ENCODE peak calls at places on chromosomes 11 and 22, in six cellular contexts. One of them, this sample, is unnamed.
A peak's percentile ranks its signal among the peaks of the same experiment; 100 is the strongest.

GRCh38 chr11:72244317-72245231 is 598 bp upstream of the PHOX2A start:
- DNase-seq in GM23338: peak; percentile 85
- DNase-seq in HepG2: no peak
- DNase-seq in PC-3: no peak
- DNase-seq in MM.1S: no peak
- DNase-seq in fibroblast of lung: no peak
- DNase-seq in this sample: no peak

GRCh38 chr11:73249304-73249703 is 22.8 kb upstream of the P2RY6 start:
- DNase-seq in GM23338: no peak
- DNase-seq in HepG2: no peak
- DNase-seq in PC-3: peak; percentile 33
- DNase-seq in MM.1S: peak; percentile 97
- DNase-seq in fibroblast of lung: peak; percentile 85
- DNase-seq in this sample: no peak

GRCh38 chr11:96008161-96008560 is 84.3 kb upstream of the MTMR2 start:
- DNase-seq in GM23338: no peak
- DNase-seq in HepG2: no peak
- DNase-seq in PC-3: no peak
- DNase-seq in MM.1S: no peak
- DNase-seq in fibroblast of lung: peak; percentile 49
- DNase-seq in this sample: no peak

GRCh38 chr22:38081941-38082828 is 1.8 kb downstream of the SLC16A8 start:
- DNase-seq in GM23338: peak; percentile 58
- DNase-seq in HepG2: no peak
- DNase-seq in PC-3: no peak
- DNase-seq in MM.1S: no peak
- DNase-seq in fibroblast of lung: no peak
- DNase-seq in this sample: no peak

GRCh38 chr11:28833169-28833568 is 725.0 kb downstream of the METTL15 start:
- DNase-seq in GM23338: no peak
- DNase-seq in HepG2: no peak
- DNase-seq in PC-3: peak; percentile 12
- DNase-seq in MM.1S: no peak
- DNase-seq in fibroblast of lung: no peak
- DNase-seq in this sample: no peak

GRCh38 chr11:70174846-70175764 is 28.0 kb upstream of the FADD start:
- DNase-seq in GM23338: peak; percentile 38
- DNase-seq in HepG2: no peak
- DNase-seq in PC-3: no peak
- DNase-seq in MM.1S: no peak
- DNase-seq in fibroblast of lung: no peak
- DNase-seq in this sample: no peak

GRCh38 chr11:134665571-134666268 is 253.7 kb upstream of the B3GAT1 start:
- DNase-seq in GM23338: no peak
- DNase-seq in HepG2: no peak
- DNase-seq in PC-3: no peak
- DNase-seq in MM.1S: no peak
- DNase-seq in fibroblast of lung: no peak
- DNase-seq in this sample: no peak

GRCh38 chr11:32704775-32705174 is 89.7 kb downstream of the CCDC73 start:
- DNase-seq in GM23338: no peak
- DNase-seq in HepG2: no peak
- DNase-seq in PC-3: no peak
- DNase-seq in MM.1S: no peak
- DNase-seq in fibroblast of lung: no peak
- DNase-seq in this sample: no peak

GRCh38 chr22:47597041-47597440 is 834.6 kb downstream of the TBC1D22A start:
- DNase-seq in GM23338: no peak
- DNase-seq in HepG2: no peak
- DNase-seq in PC-3: no peak
- DNase-seq in MM.1S: no peak
- DNase-seq in fibroblast of lung: no peak
- DNase-seq in this sample: no peak

GRCh38 chr11:121571466-121571865 is 118.7 kb upstream of the SORL1-AS1 start:
- DNase-seq in GM23338: no peak
- DNase-seq in HepG2: no peak
- DNase-seq in PC-3: no peak
- DNase-seq in MM.1S: no peak
- DNase-seq in fibroblast of lung: no peak
- DNase-seq in this sample: no peak

GRCh38 chr11:35709386-35709785 is 46.8 kb downstream of the TRIM44 start:
- DNase-seq in GM23338: no peak
- DNase-seq in HepG2: no peak
- DNase-seq in PC-3: no peak
- DNase-seq in MM.1S: no peak
- DNase-seq in fibroblast of lung: no peak
- DNase-seq in this sample: no peak

GRCh38 chr22:22327723-22328122 is 83.1 kb downstream of the VPREB1 start:
- DNase-seq in GM23338: no peak
- DNase-seq in HepG2: no peak
- DNase-seq in PC-3: no peak
- DNase-seq in MM.1S: no peak
- DNase-seq in fibroblast of lung: no peak
- DNase-seq in this sample: no peak

GRCh38 chr11:63767415-63768231 is 952 bp downstream of the ZFTA start:
- DNase-seq in GM23338: peak; percentile 99
- DNase-seq in HepG2: peak; percentile 49
- DNase-seq in PC-3: peak; percentile 77
- DNase-seq in MM.1S: peak; percentile 48
- DNase-seq in fibroblast of lung: peak; percentile 82
- DNase-seq in this sample: peak; percentile 41

GRCh38 chr22:42693055-42693762 is 27.5 kb downstream of the A4GALT start:
- DNase-seq in GM23338: no peak
- DNase-seq in HepG2: no peak
- DNase-seq in PC-3: no peak
- DNase-seq in MM.1S: no peak
- DNase-seq in fibroblast of lung: no peak
- DNase-seq in this sample: no peak

GRCh38 chr11:8596504-8597046 is 2.5 kb upstream of the STK33 start:
- DNase-seq in GM23338: no peak
- DNase-seq in HepG2: no peak
- DNase-seq in PC-3: no peak
- DNase-seq in MM.1S: no peak
- DNase-seq in fibroblast of lung: no peak
- DNase-seq in this sample: no peak

GRCh38 chr11:8593455-8593854 is 573 bp downstream of the STK33 start:
- DNase-seq in GM23338: peak; percentile 24
- DNase-seq in HepG2: no peak
- DNase-seq in PC-3: no peak
- DNase-seq in MM.1S: peak; percentile 33
- DNase-seq in fibroblast of lung: no peak
- DNase-seq in this sample: no peak

GRCh38 chr11:8597182-8597581 is 3.2 kb upstream of the STK33 start:
- DNase-seq in GM23338: no peak
- DNase-seq in HepG2: no peak
- DNase-seq in PC-3: peak; percentile 37
- DNase-seq in MM.1S: no peak
- DNase-seq in fibroblast of lung: peak; percentile 79
- DNase-seq in this sample: peak; percentile 17

GRCh38 chr11:8593935-8594909 is at the start of gene STK33:
- DNase-seq in GM23338: peak; percentile 87
- DNase-seq in HepG2: peak; percentile 43
- DNase-seq in PC-3: no peak
- DNase-seq in MM.1S: peak; percentile 91
- DNase-seq in fibroblast of lung: peak; percentile 53
- DNase-seq in this sample: no peak
- TF ChIP-seq EZH2 in GM23338: no peak
- TF ChIP-seq EZH2 in HepG2: no peak
- TF ChIP-seq EZH2 in PC-3: no peak
- TF ChIP-seq EZH2 in MM.1S: no peak
- TF ChIP-seq EZH2 in fibroblast of lung: peak; percentile 26
- TF ChIP-seq EZH2 in this sample: peak; percentile 23

GRCh38 chr11:9092085-9092484 is 686 bp upstream of the SCUBE2 start:
- DNase-seq in GM23338: no peak
- DNase-seq in HepG2: no peak
- DNase-seq in PC-3: no peak
- DNase-seq in MM.1S: no peak
- DNase-seq in fibroblast of lung: no peak
- DNase-seq in this sample: no peak

GRCh38 chr11:9090488-9091043 is 833 bp downstream of the SCUBE2 start:
- DNase-seq in GM23338: peak; percentile 21
- DNase-seq in HepG2: no peak
- DNase-seq in PC-3: no peak
- DNase-seq in MM.1S: no peak
- DNase-seq in fibroblast of lung: no peak
- DNase-seq in this sample: no peak

GRCh38 chr11:9092846-9093778 is 1.7 kb upstream of the SCUBE2 start:
- DNase-seq in GM23338: no peak
- DNase-seq in HepG2: no peak
- DNase-seq in PC-3: peak; percentile 16
- DNase-seq in MM.1S: no peak
- DNase-seq in fibroblast of lung: no peak
- DNase-seq in this sample: no peak

GRCh38 chr11:9089636-9090035 is 1.8 kb downstream of the SCUBE2 start:
- DNase-seq in GM23338: no peak
- DNase-seq in HepG2: no peak
- DNase-seq in PC-3: no peak
- DNase-seq in MM.1S: no peak
- DNase-seq in fibroblast of lung: no peak
- DNase-seq in this sample: peak; percentile 40

DNA sequence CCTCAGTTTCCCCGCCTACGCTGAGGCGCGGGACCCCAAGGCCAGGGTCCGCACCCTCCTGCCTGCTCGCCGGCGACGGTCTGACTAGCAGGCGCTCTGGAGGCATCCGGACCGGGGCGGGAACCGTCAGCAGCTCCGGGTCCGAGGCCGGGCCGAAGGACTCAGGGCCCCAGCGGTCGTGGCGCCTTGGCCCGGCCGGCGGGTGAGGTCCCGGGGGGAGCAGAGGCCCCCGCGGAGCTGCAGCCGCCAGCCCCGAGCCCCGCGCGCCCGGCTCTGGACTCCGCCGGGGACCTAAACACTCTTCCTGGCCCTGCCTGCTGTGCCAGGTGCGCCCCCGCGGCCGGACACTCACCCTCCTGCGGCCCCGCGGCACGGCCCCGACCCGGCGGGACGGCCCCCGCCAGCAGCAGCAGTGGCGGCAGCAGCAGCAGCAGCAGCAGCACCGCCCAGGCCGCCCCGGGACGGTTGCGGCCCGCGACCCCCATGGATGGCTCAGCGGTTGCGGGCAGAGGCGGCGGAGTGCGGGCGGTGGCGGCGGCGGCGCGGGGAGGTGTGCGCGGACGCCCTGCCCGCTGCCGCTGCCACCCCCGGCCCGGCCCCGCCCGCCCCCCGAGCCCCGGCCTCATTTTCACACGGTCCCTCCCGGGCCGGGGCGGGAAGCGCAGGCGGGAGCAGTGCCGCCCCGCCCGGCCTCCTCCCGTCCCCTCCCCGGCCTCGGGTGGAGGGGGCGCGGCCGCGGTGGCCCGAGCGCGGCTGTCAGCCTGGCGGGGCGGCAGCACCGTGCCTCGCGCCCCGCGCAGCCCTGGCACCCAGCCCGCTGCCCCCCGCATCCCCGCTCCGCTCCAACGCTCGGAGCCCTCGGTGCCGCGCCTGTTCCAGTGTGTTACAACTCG is at the start of gene SCUBE2:
- DNase-seq in GM23338: peak; percentile 55
- DNase-seq in HepG2: no peak
- DNase-seq in PC-3: no peak
- DNase-seq in MM.1S: no peak
- DNase-seq in fibroblast of lung: no peak
- DNase-seq in this sample: no peak
- TF ChIP-seq EZH2 in GM23338: no peak
- TF ChIP-seq EZH2 in HepG2: no peak
- TF ChIP-seq EZH2 in PC-3: peak; percentile 85
- TF ChIP-seq EZH2 in MM.1S: no peak
- TF ChIP-seq EZH2 in fibroblast of lung: no peak
- TF ChIP-seq EZH2 in this sample: peak; percentile 79

GRCh38 chr11:12009617-12010321 is 1.3 kb upstream of the DKK3 start:
- DNase-seq in GM23338: peak; percentile 56
- DNase-seq in HepG2: no peak
- DNase-seq in PC-3: no peak
- DNase-seq in MM.1S: no peak
- DNase-seq in fibroblast of lung: no peak
- DNase-seq in this sample: no peak

GRCh38 chr11:12007230-12007593 is 1.2 kb downstream of the DKK3 start:
- DNase-seq in GM23338: peak; percentile 17
- DNase-seq in HepG2: no peak
- DNase-seq in PC-3: no peak
- DNase-seq in MM.1S: no peak
- DNase-seq in fibroblast of lung: no peak
- DNase-seq in this sample: no peak

GRCh38 chr11:12006552-12007229 is 1.7 kb downstream of the DKK3 start:
- DNase-seq in GM23338: no peak
- DNase-seq in HepG2: no peak
- DNase-seq in PC-3: no peak
- DNase-seq in MM.1S: no peak
- DNase-seq in fibroblast of lung: no peak
- DNase-seq in this sample: no peak

GRCh38 chr11:12007769-12008737 is at the start of gene DKK3:
- DNase-seq in GM23338: peak; percentile 70
- DNase-seq in HepG2: no peak
- DNase-seq in PC-3: no peak
- DNase-seq in MM.1S: no peak
- DNase-seq in fibroblast of lung: peak; percentile 52
- DNase-seq in this sample: no peak

GRCh38 chr11:12008790-12009616 is 577 bp upstream of the DKK3 start:
- DNase-seq in GM23338: peak; percentile 88
- DNase-seq in HepG2: no peak
- DNase-seq in PC-3: no peak
- DNase-seq in MM.1S: no peak
- DNase-seq in fibroblast of lung: peak; percentile 64
- DNase-seq in this sample: no peak
- TF ChIP-seq EZH2 in GM23338: no peak
- TF ChIP-seq EZH2 in HepG2: no peak
- TF ChIP-seq EZH2 in PC-3: no peak
- TF ChIP-seq EZH2 in MM.1S: no peak
- TF ChIP-seq EZH2 in fibroblast of lung: no peak
- TF ChIP-seq EZH2 in this sample: no peak

GRCh38 chr11:81492923-81493445 is 1240.7 kb downstream of the FAM181B start:
- DNase-seq in GM23338: no peak
- DNase-seq in HepG2: no peak
- DNase-seq in PC-3: no peak
- DNase-seq in MM.1S: no peak
- DNase-seq in fibroblast of lung: no peak
- DNase-seq in this sample: no peak

GRCh38 chr11:81495699-81496292 is 1237.9 kb downstream of the FAM181B start:
- DNase-seq in GM23338: peak; percentile 32
- DNase-seq in HepG2: no peak
- DNase-seq in PC-3: no peak
- DNase-seq in MM.1S: no peak
- DNase-seq in fibroblast of lung: no peak
- DNase-seq in this sample: no peak

GRCh38 chr11:81497202-81497804 is 1236.4 kb downstream of the FAM181B start:
- DNase-seq in GM23338: peak; percentile 76
- DNase-seq in HepG2: peak; percentile 24
- DNase-seq in PC-3: peak; percentile 65
- DNase-seq in MM.1S: peak; percentile 63
- DNase-seq in fibroblast of lung: peak; percentile 6
- DNase-seq in this sample: no peak

GRCh38 chr11:81494431-81494830 is 1239.2 kb downstream of the FAM181B start:
- DNase-seq in GM23338: peak; percentile 29
- DNase-seq in HepG2: no peak
- DNase-seq in PC-3: no peak
- DNase-seq in MM.1S: no peak
- DNase-seq in fibroblast of lung: no peak
- DNase-seq in this sample: no peak

GRCh38 chr11:81496566-81496965 is 1237.1 kb downstream of the FAM181B start:
- DNase-seq in GM23338: no peak
- DNase-seq in HepG2: no peak
- DNase-seq in PC-3: no peak
- DNase-seq in MM.1S: no peak
- DNase-seq in fibroblast of lung: no peak
- DNase-seq in this sample: no peak
- TF ChIP-seq EZH2 in GM23338: no peak
- TF ChIP-seq EZH2 in HepG2: no peak
- TF ChIP-seq EZH2 in PC-3: no peak
- TF ChIP-seq EZH2 in MM.1S: no peak
- TF ChIP-seq EZH2 in fibroblast of lung: no peak
- TF ChIP-seq EZH2 in this sample: no peak